ENCODE peak calls at places on chromosome 12, in nine cellular contexts. One of them, this sample, is unnamed.

GRCh38 chr12:44375694-44376093 is 500.4 kb downstream of the NELL2 start:
- DNase-seq in heart left ventricle: no peak
- DNase-seq in iris pigment epithelial cell: no peak
- DNase-seq in lower lobe of right lung: no peak
- DNase-seq in activated CD4-positive, CD25-positive, alpha-beta regulatory T cell: no peak
- DNase-seq in RWPE2: no peak
- DNase-seq in fibroblast of gingiva: no peak
- DNase-seq in hypothalamus: no peak
- DNase-seq in transverse colon: no peak
- DNase-seq in this sample: no peak

GRCh38 chr12:46300906-46301305 is 32.1 kb upstream of the SLC38A1 start:
- DNase-seq in fibroblast of gingiva: no peak
- DNase-seq in heart left ventricle: peak
- DNase-seq in hypothalamus: no peak
- DNase-seq in iris pigment epithelial cell: no peak
- DNase-seq in RWPE2: no peak
- DNase-seq in transverse colon: no peak
- DNase-seq in activated CD4-positive, CD25-positive, alpha-beta regulatory T cell: no peak
- DNase-seq in lower lobe of right lung: no peak
- DNase-seq in this sample: no peak

GRCh38 chr12:123152823-123153222 is 1.9 kb upstream of the PITPNM2 start:
- DNase-seq in fibroblast of gingiva: no peak
- DNase-seq in lower lobe of right lung: no peak
- DNase-seq in transverse colon: no peak
- DNase-seq in heart left ventricle: no peak
- DNase-seq in iris pigment epithelial cell: no peak
- DNase-seq in activated CD4-positive, CD25-positive, alpha-beta regulatory T cell: no peak
- DNase-seq in hypothalamus: no peak
- DNase-seq in RWPE2: no peak
- DNase-seq in this sample: no peak

GRCh38 chr12:49748800-49749199 is 7.4 kb downstream of the TMBIM6 start:
- DNase-seq in RWPE2: no peak
- DNase-seq in transverse colon: no peak
- DNase-seq in lower lobe of right lung: no peak
- DNase-seq in activated CD4-positive, CD25-positive, alpha-beta regulatory T cell: no peak
- DNase-seq in heart left ventricle: no peak
- DNase-seq in fibroblast of gingiva: no peak
- DNase-seq in hypothalamus: no peak
- DNase-seq in iris pigment epithelial cell: no peak
- DNase-seq in this sample: no peak

GRCh38 chr12:67853204-67853603 is 136.0 kb upstream of the IFNG-AS1 start:
- DNase-seq in iris pigment epithelial cell: peak
- DNase-seq in heart left ventricle: no peak
- DNase-seq in hypothalamus: no peak
- DNase-seq in fibroblast of gingiva: peak
- DNase-seq in lower lobe of right lung: no peak
- DNase-seq in activated CD4-positive, CD25-positive, alpha-beta regulatory T cell: no peak
- DNase-seq in RWPE2: no peak
- DNase-seq in transverse colon: no peak
- DNase-seq in this sample: no peak

GRCh38 chr12:106841471-106842302 is 67.2 kb downstream of the RIC8B start:
- DNase-seq in iris pigment epithelial cell: peak
- DNase-seq in activated CD4-positive, CD25-positive, alpha-beta regulatory T cell: peak
- DNase-seq in lower lobe of right lung: no peak
- DNase-seq in transverse colon: peak
- DNase-seq in heart left ventricle: peak
- DNase-seq in fibroblast of gingiva: peak
- DNase-seq in hypothalamus: peak
- DNase-seq in RWPE2: no peak
- DNase-seq in this sample: peak

GRCh38 chr12:65015850-65016249 is 105.3 kb downstream of the WIF1 start:
- DNase-seq in hypothalamus: no peak
- DNase-seq in activated CD4-positive, CD25-positive, alpha-beta regulatory T cell: no peak
- DNase-seq in lower lobe of right lung: no peak
- DNase-seq in fibroblast of gingiva: no peak
- DNase-seq in iris pigment epithelial cell: no peak
- DNase-seq in heart left ventricle: no peak
- DNase-seq in transverse colon: no peak
- DNase-seq in RWPE2: no peak
- DNase-seq in this sample: no peak

GRCh38 chr12:94134226-94134795 is 14.1 kb upstream of the PLXNC1 start:
- DNase-seq in fibroblast of gingiva: peak
- DNase-seq in heart left ventricle: no peak
- DNase-seq in RWPE2: no peak
- DNase-seq in hypothalamus: peak
- DNase-seq in activated CD4-positive, CD25-positive, alpha-beta regulatory T cell: peak
- DNase-seq in transverse colon: no peak
- DNase-seq in iris pigment epithelial cell: peak
- DNase-seq in lower lobe of right lung: no peak
- DNase-seq in this sample: peak

GRCh38 chr12:103529306-103529705 is 33.5 kb upstream of the C12orf42 start:
- DNase-seq in lower lobe of right lung: no peak
- DNase-seq in fibroblast of gingiva: no peak
- DNase-seq in transverse colon: no peak
- DNase-seq in activated CD4-positive, CD25-positive, alpha-beta regulatory T cell: no peak
- DNase-seq in iris pigment epithelial cell: no peak
- DNase-seq in hypothalamus: no peak
- DNase-seq in heart left ventricle: no peak
- DNase-seq in RWPE2: no peak
- DNase-seq in this sample: peak

GRCh38 chr12:112283541-112283940 is 98.7 kb downstream of the HECTD4 start:
- DNase-seq in RWPE2: no peak
- DNase-seq in activated CD4-positive, CD25-positive, alpha-beta regulatory T cell: no peak
- DNase-seq in hypothalamus: no peak
- DNase-seq in transverse colon: no peak
- DNase-seq in lower lobe of right lung: no peak
- DNase-seq in fibroblast of gingiva: no peak
- DNase-seq in heart left ventricle: peak
- DNase-seq in iris pigment epithelial cell: no peak
- DNase-seq in this sample: peak

GRCh38 chr12:5620896-5621295 is 189.0 kb downstream of the NTF3 start:
- DNase-seq in iris pigment epithelial cell: no peak
- DNase-seq in activated CD4-positive, CD25-positive, alpha-beta regulatory T cell: no peak
- DNase-seq in RWPE2: no peak
- DNase-seq in lower lobe of right lung: no peak
- DNase-seq in hypothalamus: no peak
- DNase-seq in heart left ventricle: no peak
- DNase-seq in fibroblast of gingiva: no peak
- DNase-seq in transverse colon: no peak
- DNase-seq in this sample: no peak

GRCh38 chr12:123064885-123065619 is 84.6 kb downstream of the ARL6IP4 start:
- DNase-seq in lower lobe of right lung: no peak
- DNase-seq in iris pigment epithelial cell: no peak
- DNase-seq in RWPE2: no peak
- DNase-seq in heart left ventricle: no peak
- DNase-seq in transverse colon: no peak
- DNase-seq in fibroblast of gingiva: no peak
- DNase-seq in hypothalamus: no peak
- DNase-seq in activated CD4-positive, CD25-positive, alpha-beta regulatory T cell: no peak
- DNase-seq in this sample: no peak

GRCh38 chr12:22743700-22744099 is 118.7 kb downstream of the ETNK1 start:
- DNase-seq in transverse colon: no peak
- DNase-seq in hypothalamus: no peak
- DNase-seq in iris pigment epithelial cell: no peak
- DNase-seq in fibroblast of gingiva: peak
- DNase-seq in RWPE2: no peak
- DNase-seq in lower lobe of right lung: no peak
- DNase-seq in activated CD4-positive, CD25-positive, alpha-beta regulatory T cell: no peak
- DNase-seq in heart left ventricle: no peak
- DNase-seq in this sample: no peak

GRCh38 chr12:44728566-44728965 is 147.5 kb downstream of the NELL2 start:
- DNase-seq in fibroblast of gingiva: no peak
- DNase-seq in transverse colon: no peak
- DNase-seq in RWPE2: no peak
- DNase-seq in lower lobe of right lung: no peak
- DNase-seq in hypothalamus: no peak
- DNase-seq in activated CD4-positive, CD25-positive, alpha-beta regulatory T cell: no peak
- DNase-seq in heart left ventricle: no peak
- DNase-seq in iris pigment epithelial cell: no peak
- DNase-seq in this sample: no peak

GRCh38 chr12:12357697-12358476 is 1.0 kb downstream of the BORCS5 start:
- DNase-seq in heart left ventricle: no peak
- DNase-seq in lower lobe of right lung: no peak
- DNase-seq in activated CD4-positive, CD25-positive, alpha-beta regulatory T cell: no peak
- DNase-seq in hypothalamus: peak
- DNase-seq in iris pigment epithelial cell: peak
- DNase-seq in RWPE2: no peak
- DNase-seq in fibroblast of gingiva: peak
- DNase-seq in transverse colon: no peak
- DNase-seq in this sample: peak

GRCh38 chr12:70645494-70646317 is 8.5 kb upstream of the PTPRB start:
- DNase-seq in RWPE2: peak
- DNase-seq in iris pigment epithelial cell: peak
- DNase-seq in activated CD4-positive, CD25-positive, alpha-beta regulatory T cell: no peak
- DNase-seq in lower lobe of right lung: peak
- DNase-seq in transverse colon: peak
- DNase-seq in fibroblast of gingiva: peak
- DNase-seq in hypothalamus: no peak
- DNase-seq in heart left ventricle: peak
- DNase-seq in this sample: peak

GRCh38 chr12:64526859-64527258 is 74.9 kb downstream of the TBK1 start:
- DNase-seq in lower lobe of right lung: no peak
- DNase-seq in iris pigment epithelial cell: peak
- DNase-seq in heart left ventricle: no peak
- DNase-seq in fibroblast of gingiva: peak
- DNase-seq in RWPE2: no peak
- DNase-seq in activated CD4-positive, CD25-positive, alpha-beta regulatory T cell: no peak
- DNase-seq in hypothalamus: no peak
- DNase-seq in transverse colon: no peak
- DNase-seq in this sample: no peak

GRCh38 chr12:44317651-44318126 is 481.8 kb downstream of the TMEM117 start:
- DNase-seq in fibroblast of gingiva: peak
- DNase-seq in activated CD4-positive, CD25-positive, alpha-beta regulatory T cell: no peak
- DNase-seq in RWPE2: no peak
- DNase-seq in heart left ventricle: no peak
- DNase-seq in iris pigment epithelial cell: peak
- DNase-seq in hypothalamus: no peak
- DNase-seq in transverse colon: no peak
- DNase-seq in lower lobe of right lung: no peak
- DNase-seq in this sample: peak

GRCh38 chr12:30694412-30694955 is 1.2 kb downstream of the IPO8 start:
- DNase-seq in RWPE2: no peak
- DNase-seq in transverse colon: no peak
- DNase-seq in activated CD4-positive, CD25-positive, alpha-beta regulatory T cell: no peak
- DNase-seq in lower lobe of right lung: no peak
- DNase-seq in heart left ventricle: no peak
- DNase-seq in fibroblast of gingiva: no peak
- DNase-seq in hypothalamus: no peak
- DNase-seq in iris pigment epithelial cell: no peak
- DNase-seq in this sample: peak

GRCh38 chr12:60148109-60148508 is 552.3 kb downstream of the SLC16A7 start:
- DNase-seq in iris pigment epithelial cell: peak
- DNase-seq in heart left ventricle: no peak
- DNase-seq in RWPE2: no peak
- DNase-seq in lower lobe of right lung: no peak
- DNase-seq in hypothalamus: no peak
- DNase-seq in fibroblast of gingiva: peak
- DNase-seq in activated CD4-positive, CD25-positive, alpha-beta regulatory T cell: no peak
- DNase-seq in transverse colon: no peak
- DNase-seq in this sample: peak

GRCh38 chr12:120994589-120995337 is 16.4 kb downstream of the HNF1A start:
- DNase-seq in hypothalamus: no peak
- DNase-seq in lower lobe of right lung: no peak
- DNase-seq in activated CD4-positive, CD25-positive, alpha-beta regulatory T cell: no peak
- DNase-seq in heart left ventricle: no peak
- DNase-seq in transverse colon: no peak
- DNase-seq in iris pigment epithelial cell: no peak
- DNase-seq in fibroblast of gingiva: no peak
- DNase-seq in RWPE2: no peak
- DNase-seq in this sample: no peak

GRCh38 chr12:75722714-75723200 is 211.3 kb upstream of the KRR1 start:
- DNase-seq in RWPE2: no peak
- DNase-seq in transverse colon: peak
- DNase-seq in iris pigment epithelial cell: peak
- DNase-seq in lower lobe of right lung: no peak
- DNase-seq in fibroblast of gingiva: peak
- DNase-seq in hypothalamus: peak
- DNase-seq in activated CD4-positive, CD25-positive, alpha-beta regulatory T cell: peak
- DNase-seq in heart left ventricle: peak
- DNase-seq in this sample: peak

GRCh38 chr12:118307069-118307954 is 65.4 kb downstream of the TAOK3 start:
- DNase-seq in RWPE2: no peak
- DNase-seq in lower lobe of right lung: no peak
- DNase-seq in hypothalamus: no peak
- DNase-seq in fibroblast of gingiva: peak
- DNase-seq in activated CD4-positive, CD25-positive, alpha-beta regulatory T cell: no peak
- DNase-seq in transverse colon: no peak
- DNase-seq in iris pigment epithelial cell: peak
- DNase-seq in heart left ventricle: peak
- DNase-seq in this sample: peak

GRCh38 chr12:1544991-1545700 is 49.2 kb downstream of the FBXL14 start:
- DNase-seq in heart left ventricle: no peak
- DNase-seq in hypothalamus: no peak
- DNase-seq in transverse colon: no peak
- DNase-seq in iris pigment epithelial cell: no peak
- DNase-seq in fibroblast of gingiva: peak
- DNase-seq in RWPE2: no peak
- DNase-seq in lower lobe of right lung: no peak
- DNase-seq in activated CD4-positive, CD25-positive, alpha-beta regulatory T cell: no peak
- DNase-seq in this sample: no peak

GRCh38 chr12:32170437-32170998 is 63.9 kb downstream of the BICD1 start:
- DNase-seq in heart left ventricle: peak
- DNase-seq in fibroblast of gingiva: no peak
- DNase-seq in iris pigment epithelial cell: no peak
- DNase-seq in transverse colon: no peak
- DNase-seq in RWPE2: no peak
- DNase-seq in hypothalamus: no peak
- DNase-seq in lower lobe of right lung: no peak
- DNase-seq in activated CD4-positive, CD25-positive, alpha-beta regulatory T cell: no peak
- DNase-seq in this sample: no peak

GRCh38 chr12:4143909-4144308 is 129.7 kb upstream of the CCND2 start:
- DNase-seq in activated CD4-positive, CD25-positive, alpha-beta regulatory T cell: no peak
- DNase-seq in fibroblast of gingiva: no peak
- DNase-seq in RWPE2: no peak
- DNase-seq in transverse colon: no peak
- DNase-seq in lower lobe of right lung: no peak
- DNase-seq in heart left ventricle: no peak
- DNase-seq in hypothalamus: no peak
- DNase-seq in iris pigment epithelial cell: no peak
- DNase-seq in this sample: no peak

GRCh38 chr12:8628731-8629130 is 16.1 kb upstream of the AICDA start:
- DNase-seq in fibroblast of gingiva: no peak
- DNase-seq in lower lobe of right lung: no peak
- DNase-seq in RWPE2: no peak
- DNase-seq in heart left ventricle: no peak
- DNase-seq in iris pigment epithelial cell: no peak
- DNase-seq in hypothalamus: no peak
- DNase-seq in transverse colon: no peak
- DNase-seq in activated CD4-positive, CD25-positive, alpha-beta regulatory T cell: no peak
- DNase-seq in this sample: peak

GRCh38 chr12:122195405-122195804 is 8.1 kb upstream of the B3GNT4 start:
- DNase-seq in hypothalamus: no peak
- DNase-seq in activated CD4-positive, CD25-positive, alpha-beta regulatory T cell: no peak
- DNase-seq in RWPE2: no peak
- DNase-seq in iris pigment epithelial cell: no peak
- DNase-seq in transverse colon: no peak
- DNase-seq in fibroblast of gingiva: no peak
- DNase-seq in heart left ventricle: no peak
- DNase-seq in lower lobe of right lung: no peak
- DNase-seq in this sample: no peak

This sample was measured in astrocyte of the hippocampus.